ENCODE peak calls at places on chromosomes 6 and 20, in six cellular contexts. P, L, Z, G, M and U are unnamed samples.

GRCh38 chr6:113142775-113143174 is 714.4 kb upstream of the MARCKS start:
- DNase-seq in P (no peak), L (no peak), Z (no peak), G (no peak), M (no peak), U (no peak)

GRCh38 chr20:47154089-47154488 is 202.4 kb downstream of the ZMYND8 start:
- DNase-seq in P (no peak), L (no peak), Z (no peak), G (no peak), M (no peak), U (no peak)

GRCh38 chr6:38985839-38986238 is 62.7 kb upstream of the GLP1R start:
- DNase-seq in P (no peak), L (no peak), Z (no peak), G (no peak), M (no peak), U (no peak)

GRCh38 chr6:163570579-163571231 is 156.2 kb downstream of the QKI start:
- DNase-seq in P (no peak), L (no peak), Z (no peak), G (no peak), M (no peak), U (no peak)

GRCh38 chr6:144094731-144095133 is 641 bp downstream of the SF3B5 start:
- DNase-seq in P (no peak), L (no peak), Z (no peak), G (no peak), M (no peak), U (no peak)

GRCh38 chr6:106098383-106099234 is 12.5 kb downstream of the PRDM1 start:
- DNase-seq in P (peak), L (peak), Z (peak), G (no peak), M (peak), U (no peak)

GRCh38 chr20:47701612-47702011 is 83.7 kb downstream of the SULF2 start:
- DNase-seq in P (no peak), L (no peak), Z (peak), G (no peak), M (no peak), U (no peak)

GRCh38 chr6:32397252-32397920 is 9.6 kb downstream of the BTNL2 start:
- DNase-seq in P (no peak), L (no peak), Z (no peak), G (no peak), M (no peak), U (no peak)

GRCh38 chr20:62605996-62606395 is 36.3 kb upstream of the SLCO4A1 start:
- DNase-seq in P (no peak), L (no peak), Z (no peak), G (peak), M (no peak), U (no peak)

GRCh38 chr6:83466328-83466727 is 35.5 kb upstream of the ME1 start:
- DNase-seq in P (no peak), L (no peak), Z (no peak), G (no peak), M (no peak), U (no peak)